ENCODE peak calls at places on chromosomes 1 and 21, in nine cellular contexts. T, X, A, B, G, N, I, Q and C are unnamed samples.

GRCh38 chr1:244651956-244652698 is 799 bp upstream of the DESI2 start:
- DNase-seq in I (no peak), N (peak; percentile 29), X (no peak), B (peak; percentile 6), A (no peak), T (no peak), G (no peak), Q (no peak), C (no peak)

GRCh38 chr1:231020139-231020601 is 19.9 kb downstream of the FAM89A start:
- DNase-seq in I (no peak), Q (no peak), B (no peak), N (no peak), G (no peak), A (no peak), T (no peak), X (no peak), C (no peak)

GRCh38 chr1:1759456-1760344 is 18.6 kb downstream of the NADK start:
- DNase-seq in B (no peak), I (no peak), T (no peak), N (no peak), X (peak; percentile 69), G (no peak), Q (no peak), A (no peak), C (no peak)

GRCh38 chr1:37673920-37674319 is 18.4 kb upstream of the CDCA8 start:
- DNase-seq in N (no peak), Q (peak; percentile 38), X (no peak), G (no peak), A (no peak), B (peak; percentile 87), I (no peak), T (peak; percentile 31), C (no peak)

GRCh38 chr21:35426897-35427296 is 377.8 kb upstream of the RUNX1 start:
- DNase-seq in I (no peak), B (no peak), Q (no peak), A (no peak), X (no peak), N (no peak), G (no peak), T (no peak), C (no peak)

GRCh38 chr1:93196591-93196990 is 16.1 kb downstream of the CCDC18 start:
- DNase-seq in I (no peak), Q (no peak), N (peak; percentile 64), X (no peak), B (no peak), A (no peak), G (no peak), T (no peak), C (no peak)

GRCh38 chr21:40466893-40467483 is 380.0 kb downstream of the DSCAM start:
- DNase-seq in Q (no peak), B (peak; percentile 50), N (peak; percentile 29), A (peak; percentile 21), G (no peak), I (no peak), T (no peak), X (no peak), C (no peak)

GRCh38 chr1:177927021-177927596 is 42.7 kb downstream of the SEC16B start:
- DNase-seq in Q (no peak), B (no peak), X (no peak), A (peak; percentile 73), T (no peak), I (no peak), N (peak; percentile 95), G (no peak), C (no peak)

GRCh38 chr1:218728994-218729393 is 383.9 kb downstream of the TGFB2 start:
- DNase-seq in N (no peak), I (no peak), T (no peak), A (no peak), Q (no peak), B (no peak), G (no peak), X (no peak), C (no peak)

GRCh38 chr1:97243973-97244560 is 522.5 kb downstream of the PTBP2 start:
- DNase-seq in Q (no peak), N (peak; percentile 9), G (no peak), I (no peak), B (peak; percentile 13), X (no peak), T (no peak), A (peak; percentile 31), C (no peak)

GRCh38 chr1:51644533-51645197 is 27.8 kb downstream of the OSBPL9 start:
- DNase-seq in I (peak; percentile 75), N (peak; percentile 57), Q (no peak), G (no peak), B (no peak), T (no peak), A (peak; percentile 62), X (no peak), C (no peak)

GRCh38 chr1:95438213-95438948 is 204.4 kb downstream of the RWDD3 start:
- DNase-seq in N (no peak), G (no peak), Q (no peak), A (no peak), I (no peak), X (no peak), B (no peak), T (no peak), C (no peak)

GRCh38 chr1:45945426-45945825 is 142.0 kb downstream of the MAST2 start:
- DNase-seq in A (peak; percentile 44), B (no peak), X (peak; percentile 37), Q (no peak), N (peak; percentile 28), T (no peak), I (no peak), G (no peak), C (no peak)

GRCh38 chr1:60504206-60504868 is 430.8 kb upstream of the C1orf87 start:
- DNase-seq in I (no peak), Q (no peak), N (no peak), T (no peak), B (no peak), X (no peak), A (no peak), G (no peak), C (no peak)

GRCh38 chr1:26853156-26853555 is 9.8 kb upstream of the SFN start:
- DNase-seq in Q (peak; percentile 87), T (peak; percentile 73), N (peak; percentile 95), B (peak; percentile 94), G (peak; percentile 85), X (peak; percentile 94), A (peak; percentile 92), I (peak; percentile 90), C (peak; percentile 77)

GRCh38 chr1:17696417-17697301 is 58.5 kb upstream of the ACTL8 start:
- DNase-seq in X (no peak), Q (no peak), N (peak; percentile 59), G (no peak), B (peak; percentile 33), I (no peak), T (no peak), A (peak; percentile 87), C (no peak)

GRCh38 chr1:42179275-42179674 is 14.7 kb upstream of the GUCA2A start:
- DNase-seq in X (no peak), N (no peak), I (no peak), T (no peak), Q (no peak), B (no peak), A (peak; percentile 87), G (no peak), C (no peak)

GRCh38 chr1:234393190-234393589 is 19.9 kb downstream of the COA6 start:
- DNase-seq in X (no peak), N (no peak), A (peak; percentile 10), B (no peak), Q (no peak), G (no peak), T (no peak), I (no peak), C (no peak)